ENCODE peak calls at places on chromosomes 11 and 22, in four cellular contexts. One of them, this sample, is unnamed.

GRCh38 chr11:47992959-47993820 is 12.8 kb downstream of the PTPRJ start:
- DNase-seq in astrocyte of the cerebellum: no peak
- DNase-seq in MM.1S: no peak
- DNase-seq in tibial nerve: no peak
- DNase-seq in this sample: no peak

GRCh38 chr11:28559497-28559896 is 451.3 kb downstream of the METTL15 start:
- DNase-seq in astrocyte of the cerebellum: peak
- DNase-seq in MM.1S: no peak
- DNase-seq in tibial nerve: no peak
- DNase-seq in this sample: no peak

GRCh38 chr22:35957589-35957988 is 71.0 kb downstream of the RBFOX2 start:
- DNase-seq in astrocyte of the cerebellum: no peak
- DNase-seq in MM.1S: no peak
- DNase-seq in tibial nerve: no peak
- DNase-seq in this sample: no peak

GRCh38 chr11:86150826-86151187 is 81.9 kb upstream of the PICALM start:
- DNase-seq in astrocyte of the cerebellum: no peak
- DNase-seq in MM.1S: no peak
- DNase-seq in tibial nerve: no peak
- DNase-seq in this sample: no peak

GRCh38 chr11:46238078-46238966 is 39.1 kb upstream of the CREB3L1 start:
- DNase-seq in astrocyte of the cerebellum: no peak
- DNase-seq in MM.1S: no peak
- DNase-seq in tibial nerve: peak
- DNase-seq in this sample: peak

GRCh38 chr22:41603873-41604332 is 14.3 kb upstream of the PMM1 start:
- DNase-seq in astrocyte of the cerebellum: no peak
- DNase-seq in MM.1S: peak
- DNase-seq in tibial nerve: no peak
- DNase-seq in this sample: peak

GRCh38 chr11:80702264-80702663 is 1261.4 kb upstream of the TENM4 start:
- DNase-seq in astrocyte of the cerebellum: no peak
- DNase-seq in MM.1S: no peak
- DNase-seq in tibial nerve: no peak
- DNase-seq in this sample: no peak

GRCh38 chr11:10394229-10395100 is 60.6 kb upstream of the AMPD3 start:
- DNase-seq in astrocyte of the cerebellum: no peak
- DNase-seq in MM.1S: no peak
- DNase-seq in tibial nerve: no peak
- DNase-seq in this sample: no peak

GRCh38 chr22:49856766-49857618 is 3.3 kb downstream of the ZBED4 start:
- DNase-seq in astrocyte of the cerebellum: no peak
- DNase-seq in MM.1S: no peak
- DNase-seq in tibial nerve: no peak
- DNase-seq in this sample: no peak

GRCh38 chr11:15180212-15180814 is 65.6 kb downstream of the INSC start:
- DNase-seq in astrocyte of the cerebellum: no peak
- DNase-seq in MM.1S: no peak
- DNase-seq in tibial nerve: no peak
- DNase-seq in this sample: no peak

GRCh38 chr11:72813740-72814138 is 472 bp upstream of the ATG16L2 start:
- DNase-seq in astrocyte of the cerebellum: no peak
- DNase-seq in MM.1S: peak
- DNase-seq in tibial nerve: peak
- DNase-seq in this sample: peak

GRCh38 chr11:65477271-65478029 is 21.4 kb upstream of the MALAT1 start:
- DNase-seq in astrocyte of the cerebellum: no peak
- DNase-seq in MM.1S: peak
- DNase-seq in tibial nerve: peak
- DNase-seq in this sample: peak

GRCh38 chr11:129917231-129917630 is 21.9 kb upstream of the NFRKB start:
- DNase-seq in astrocyte of the cerebellum: peak
- DNase-seq in MM.1S: no peak
- DNase-seq in tibial nerve: no peak
- DNase-seq in this sample: no peak

GRCh38 chr11:88555018-88555828 is 217.7 kb upstream of the CTSC start:
- DNase-seq in astrocyte of the cerebellum: peak
- DNase-seq in MM.1S: no peak
- DNase-seq in tibial nerve: peak
- DNase-seq in this sample: no peak

GRCh38 chr11:3219281-3219892 is 774 bp upstream of the MRGPRG start:
- DNase-seq in astrocyte of the cerebellum: no peak
- DNase-seq in MM.1S: no peak
- DNase-seq in tibial nerve: no peak
- DNase-seq in this sample: no peak

GRCh38 chr11:3218483-3219280 is at the start of gene MRGPRG:
- DNase-seq in astrocyte of the cerebellum: no peak
- DNase-seq in MM.1S: no peak
- DNase-seq in tibial nerve: no peak
- DNase-seq in this sample: no peak

GRCh38 chr11:3221408-3222002 is 2.9 kb upstream of the MRGPRG start:
- DNase-seq in astrocyte of the cerebellum: no peak
- DNase-seq in MM.1S: no peak
- DNase-seq in tibial nerve: no peak
- DNase-seq in this sample: no peak

GRCh38 chr11:3220521-3221407 is 2.2 kb upstream of the MRGPRG start:
- DNase-seq in astrocyte of the cerebellum: no peak
- DNase-seq in MM.1S: no peak
- DNase-seq in tibial nerve: no peak
- DNase-seq in this sample: no peak

GRCh38 chr11:3220101-3220500 is 1.5 kb upstream of the MRGPRG start:
- DNase-seq in astrocyte of the cerebellum: no peak
- DNase-seq in MM.1S: no peak
- DNase-seq in tibial nerve: no peak
- DNase-seq in this sample: no peak
- TF ChIP-seq CTCF in astrocyte of the cerebellum: no peak
- TF ChIP-seq CTCF in MM.1S: no peak
- TF ChIP-seq CTCF in tibial nerve: no peak
- TF ChIP-seq CTCF in this sample: no peak

GRCh38 chr22:20967697-20968201 is 694 bp downstream of the AIFM3 start:
- DNase-seq in astrocyte of the cerebellum: no peak
- DNase-seq in MM.1S: no peak
- DNase-seq in tibial nerve: no peak
- DNase-seq in this sample: no peak
- TF ChIP-seq CTCF in astrocyte of the cerebellum: no peak
- TF ChIP-seq CTCF in MM.1S: no peak
- TF ChIP-seq CTCF in tibial nerve: no peak
- TF ChIP-seq CTCF in this sample: no peak

DNA sequence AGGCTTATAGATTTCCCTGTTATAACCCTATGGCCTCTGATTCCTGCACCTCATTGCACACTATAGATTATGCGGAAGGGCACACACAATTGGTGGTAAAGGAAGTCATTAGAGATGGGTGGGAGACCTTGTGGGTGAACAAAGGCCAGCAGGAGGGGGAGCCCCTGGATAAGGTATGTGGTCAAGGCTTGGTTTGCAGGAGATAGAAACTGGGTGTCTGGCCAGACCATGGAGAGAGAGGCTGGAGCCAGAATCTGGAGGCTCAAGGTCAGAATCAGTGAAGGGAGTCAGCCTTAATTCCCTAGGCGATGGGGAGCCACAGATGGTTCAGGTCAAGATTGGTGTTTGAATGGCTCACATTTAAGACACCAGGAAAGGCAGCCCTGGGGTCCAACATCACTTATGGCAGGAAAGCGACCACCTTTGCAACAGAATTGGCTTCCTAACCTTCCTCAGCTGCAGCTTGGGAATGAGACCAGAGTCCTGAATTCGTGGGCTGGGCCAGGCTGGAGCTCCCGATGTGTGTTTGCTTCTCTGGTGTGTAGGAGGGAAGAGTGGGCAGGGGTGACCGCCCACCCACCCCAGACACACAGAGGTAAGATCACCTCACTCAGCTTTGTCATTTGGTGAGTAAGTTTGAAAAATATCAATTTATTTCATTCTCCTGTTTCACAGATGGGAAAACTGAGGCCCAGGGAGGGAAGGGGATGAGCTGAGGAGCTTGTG is 22.7 kb upstream of the SCUBE1 start:
- DNase-seq in astrocyte of the cerebellum: no peak
- DNase-seq in MM.1S: no peak
- DNase-seq in tibial nerve: no peak
- DNase-seq in this sample: no peak
- TF ChIP-seq CTCF in astrocyte of the cerebellum: no peak
- TF ChIP-seq CTCF in MM.1S: no peak
- TF ChIP-seq CTCF in tibial nerve: no peak
- TF ChIP-seq CTCF in this sample: no peak

DNA sequence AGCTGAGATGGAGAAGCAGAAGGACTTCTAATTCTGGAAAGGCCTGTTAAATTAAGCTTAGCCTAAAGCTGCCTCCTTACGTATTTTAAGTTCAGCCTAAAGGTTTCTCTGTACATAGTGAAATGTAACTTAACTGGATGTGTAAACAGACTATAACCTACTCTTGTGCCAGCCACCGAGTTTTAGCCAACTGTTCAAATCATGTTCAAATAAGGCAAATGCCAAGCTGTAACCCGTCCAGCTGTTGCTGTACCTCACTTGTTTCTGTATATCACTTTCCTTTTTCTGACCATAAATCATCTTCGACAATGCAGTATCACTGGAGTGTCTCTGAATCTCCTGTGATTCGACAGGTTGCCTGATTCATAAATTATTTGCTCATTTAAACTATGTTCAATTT is 4.0 kb upstream of the PLAAT5 start:
- DNase-seq in astrocyte of the cerebellum: no peak
- DNase-seq in MM.1S: no peak
- DNase-seq in tibial nerve: no peak
- DNase-seq in this sample: no peak
- TF ChIP-seq CTCF in astrocyte of the cerebellum: no peak
- TF ChIP-seq CTCF in MM.1S: no peak
- TF ChIP-seq CTCF in tibial nerve: no peak
- TF ChIP-seq CTCF in this sample: no peak

DNA sequence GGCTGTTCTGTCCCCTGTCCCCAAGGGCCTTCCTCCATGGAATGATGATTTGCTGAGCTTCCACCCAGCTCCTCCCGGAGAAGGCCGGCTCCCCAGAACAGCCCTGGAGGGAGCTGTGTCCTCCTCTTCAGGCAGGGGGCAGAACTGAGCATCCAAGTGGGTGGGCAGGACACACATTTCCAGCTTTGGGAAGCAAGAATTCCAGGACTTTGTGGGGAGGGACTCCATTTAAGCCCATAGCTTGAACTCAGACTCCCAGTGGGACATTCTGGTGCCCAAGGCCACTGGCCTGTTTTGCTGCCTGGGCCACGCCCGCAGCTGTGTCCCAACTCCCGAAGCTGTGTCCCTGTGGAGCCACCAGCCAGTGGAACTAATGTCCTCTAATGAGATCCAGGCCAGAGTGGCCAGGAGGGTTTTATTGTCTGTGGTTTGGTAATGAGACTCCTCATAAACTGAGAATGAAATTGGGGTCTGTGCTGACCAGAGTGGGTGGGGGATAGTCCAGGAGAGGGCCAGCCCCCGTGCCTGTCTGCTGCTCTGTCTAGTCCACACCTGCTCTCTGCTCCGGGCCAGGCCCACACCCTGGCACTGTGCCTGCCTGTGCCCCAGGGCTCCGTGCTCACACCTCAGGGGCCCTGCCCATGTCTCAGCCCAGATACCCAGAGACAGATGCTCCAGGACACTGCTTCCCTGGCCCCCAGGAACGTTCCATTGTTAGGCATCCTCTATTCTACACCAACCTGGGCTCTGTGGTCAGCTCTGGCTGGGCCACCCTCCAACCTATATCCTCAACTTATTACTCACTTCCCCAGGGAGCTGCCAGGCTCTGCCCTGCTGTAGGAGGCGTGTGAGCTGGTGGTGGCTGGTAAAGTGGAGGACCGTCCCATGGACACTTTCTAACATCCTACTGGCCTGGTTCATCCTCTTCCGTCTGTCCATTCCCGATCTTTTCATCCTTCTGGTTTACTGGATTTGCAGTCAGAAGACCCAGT is 7.6 kb downstream of the NECTIN1 start:
- DNase-seq in astrocyte of the cerebellum: no peak
- DNase-seq in MM.1S: no peak
- DNase-seq in tibial nerve: no peak
- DNase-seq in this sample: no peak
- TF ChIP-seq CTCF in astrocyte of the cerebellum: peak
- TF ChIP-seq CTCF in MM.1S: peak
- TF ChIP-seq CTCF in tibial nerve: peak
- TF ChIP-seq CTCF in this sample: peak

DNA sequence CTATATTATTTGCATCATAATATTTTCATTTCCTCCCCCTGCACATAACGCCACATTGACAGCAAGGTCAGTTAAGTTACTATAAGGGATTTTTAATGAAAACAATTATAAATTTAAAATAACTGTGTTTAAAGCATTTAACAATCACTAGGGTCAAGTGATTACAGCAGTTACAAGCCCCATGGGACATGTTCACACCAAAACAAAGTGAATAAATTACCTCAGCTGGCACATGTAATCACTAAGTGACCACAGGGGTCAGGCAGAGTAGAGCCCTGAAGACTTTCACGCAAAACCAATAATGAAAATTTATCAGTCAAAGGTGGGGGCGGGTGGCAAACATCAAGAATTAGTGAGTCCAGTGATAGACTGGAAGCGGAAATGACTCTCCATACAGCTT is 63.3 kb downstream of the MPPED2 start:
- DNase-seq in astrocyte of the cerebellum: no peak
- DNase-seq in MM.1S: no peak
- DNase-seq in tibial nerve: no peak
- DNase-seq in this sample: no peak
- TF ChIP-seq CTCF in astrocyte of the cerebellum: no peak
- TF ChIP-seq CTCF in MM.1S: no peak
- TF ChIP-seq CTCF in tibial nerve: no peak
- TF ChIP-seq CTCF in this sample: no peak

GRCh38 chr11:61068581-61068980 is 33.7 kb upstream of the CD5 start:
- DNase-seq in astrocyte of the cerebellum: no peak
- DNase-seq in MM.1S: no peak
- DNase-seq in tibial nerve: no peak
- DNase-seq in this sample: no peak
- TF ChIP-seq CTCF in astrocyte of the cerebellum: no peak
- TF ChIP-seq CTCF in MM.1S: no peak
- TF ChIP-seq CTCF in tibial nerve: no peak
- TF ChIP-seq CTCF in this sample: no peak